ENCODE peak calls at places on chromosomes 3 and 15, in nine cellular contexts. A is GM23248, I is neuronal stem cell, P is tibial nerve, D is cardiac muscle cell, F is upper lobe of right lung, J is psoas muscle, H is GM23338, Y is neural progenitor cell. U is an unnamed sample. For H3K4me1, the result is how much of the 10 kb centered on the place peaks cover.

GRCh38 chr15:92681141-92681622 is 25.6 kb upstream of the FAM174B start:
- DNase-seq in A (peak), I (no peak), P (no peak), D (no peak), F (no peak), J (no peak), H (no peak), Y (no peak), U (no peak)

GRCh38 chr3:181555681-181556080 is 156.0 kb upstream of the SOX2 start:
- DNase-seq in A (no peak), I (no peak), P (no peak), D (no peak), F (no peak), J (no peak), H (no peak), Y (no peak), U (no peak)

GRCh38 chr15:77831989-77832388 is 199.3 kb upstream of the LINGO1 start:
- DNase-seq in A (no peak), I (no peak), P (no peak), D (no peak), F (peak), J (no peak), H (no peak), Y (no peak), U (no peak)

GRCh38 chr15:100661161-100661560 is 58.8 kb downstream of the ASB7 start:
- DNase-seq in A (no peak), I (no peak), P (no peak), D (no peak), F (no peak), J (no peak), H (no peak), Y (no peak), U (no peak)

GRCh38 chr3:69008980-69009379 is 4.5 kb downstream of the EOGT start:
- DNase-seq in A (peak), I (no peak), P (no peak), D (no peak), F (no peak), J (no peak), H (peak), Y (peak), U (no peak)

GRCh38 chr3:184603156-184604030 is 41.8 kb downstream of the EPHB3 start:
- DNase-seq in A (no peak), I (no peak), P (no peak), D (no peak), F (no peak), J (no peak), H (no peak), Y (peak), U (no peak)

GRCh38 chr15:98799461-98799971 is 151.2 kb downstream of the IGF1R start:
- DNase-seq in A (peak), I (no peak), P (no peak), D (peak), F (no peak), J (no peak), H (peak), Y (peak), U (no peak)

GRCh38 chr15:31440754-31441298 is 114.2 kb downstream of the KLF13 start:
- DNase-seq in A (peak), I (peak), P (peak), D (peak), F (peak), J (peak), H (peak), Y (peak), U (peak)

DNA sequence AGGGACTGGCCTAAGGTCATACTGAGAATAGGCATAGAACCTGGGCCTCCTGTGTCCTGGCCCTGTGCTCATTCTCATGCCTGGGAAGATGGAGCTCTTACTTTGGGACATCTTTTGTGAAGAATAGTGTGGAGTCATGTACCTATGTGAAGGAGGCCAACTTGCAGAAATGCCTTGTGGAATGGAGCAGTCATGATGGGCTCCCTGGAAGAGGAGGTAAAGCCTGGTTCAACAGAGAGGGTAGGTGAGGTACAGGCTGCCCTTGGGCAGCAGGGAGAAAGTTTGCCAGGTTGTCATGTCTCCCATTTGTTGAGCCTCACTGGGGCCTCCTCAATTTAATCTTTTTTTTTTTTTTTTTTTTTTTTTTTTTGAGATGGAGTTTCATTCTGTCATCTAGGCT is 18.1 kb downstream of the MAPKAPK3 start:
- DNase-seq in A (no peak), I (no peak), P (no peak), D (no peak), F (no peak), J (no peak), H (no peak), Y (no peak), U (no peak)
- H3K4me1 ChIP-seq in A (under half), I (under half), P (under half), D (under half), F (under half), J (under half), H (under half), Y (under half), U (under half)

DNA sequence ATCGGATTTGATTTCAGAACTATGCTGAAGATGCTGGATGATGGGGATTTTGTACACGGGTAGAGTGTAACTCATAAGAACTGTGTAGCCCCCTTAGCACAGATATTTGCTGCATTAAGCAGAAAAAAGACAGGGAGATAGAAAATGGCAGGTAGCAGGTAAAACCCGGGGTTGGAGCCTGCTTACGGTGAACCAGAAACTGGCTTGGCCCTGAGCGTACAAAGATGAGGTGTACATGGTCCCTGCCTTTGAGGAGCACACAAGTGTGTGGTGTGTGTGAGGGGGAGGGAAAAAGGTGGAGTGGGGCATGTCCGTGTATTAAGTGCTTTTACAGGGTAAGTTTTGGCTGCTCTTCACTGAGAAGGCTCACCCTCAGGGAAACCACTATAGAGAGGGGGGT is 3.5 kb downstream of the LPP start:
- DNase-seq in A (no peak), I (no peak), P (no peak), D (no peak), F (no peak), J (no peak), H (no peak), Y (no peak), U (no peak)
- H3K4me1 ChIP-seq in A (under half), I (under half), P (under half), D (under half), F (under half), J (under half), H (under half), Y (under half), U (under half)

DNA sequence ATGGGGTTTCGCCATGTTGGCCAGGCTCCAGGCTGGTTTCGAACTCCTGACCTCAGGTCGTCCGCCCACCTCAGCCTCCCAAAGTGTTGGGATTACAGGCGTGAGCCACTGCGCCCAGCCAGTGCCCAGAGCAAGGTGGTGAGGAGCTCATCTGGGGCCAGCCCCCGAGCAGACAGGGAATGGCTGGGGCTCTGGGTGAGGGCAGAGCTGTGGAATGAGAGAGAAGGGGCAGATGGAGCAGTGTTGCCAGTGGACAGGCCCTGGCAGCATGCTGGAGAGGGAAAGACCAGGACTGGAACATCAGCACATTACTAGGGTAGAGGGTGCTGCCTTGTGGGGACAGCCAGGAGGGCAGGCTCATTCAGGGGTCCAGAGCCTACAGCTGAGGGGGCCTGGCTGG is 37.1 kb upstream of the LIMD1 start:
- DNase-seq in A (no peak), I (no peak), P (no peak), D (no peak), F (no peak), J (no peak), H (no peak), Y (no peak), U (no peak)
- H3K4me1 ChIP-seq in A (under half), I (under half), P (under half), D (under half), F (under half), J (half or more), H (under half), Y (under half), U (under half)

DNA sequence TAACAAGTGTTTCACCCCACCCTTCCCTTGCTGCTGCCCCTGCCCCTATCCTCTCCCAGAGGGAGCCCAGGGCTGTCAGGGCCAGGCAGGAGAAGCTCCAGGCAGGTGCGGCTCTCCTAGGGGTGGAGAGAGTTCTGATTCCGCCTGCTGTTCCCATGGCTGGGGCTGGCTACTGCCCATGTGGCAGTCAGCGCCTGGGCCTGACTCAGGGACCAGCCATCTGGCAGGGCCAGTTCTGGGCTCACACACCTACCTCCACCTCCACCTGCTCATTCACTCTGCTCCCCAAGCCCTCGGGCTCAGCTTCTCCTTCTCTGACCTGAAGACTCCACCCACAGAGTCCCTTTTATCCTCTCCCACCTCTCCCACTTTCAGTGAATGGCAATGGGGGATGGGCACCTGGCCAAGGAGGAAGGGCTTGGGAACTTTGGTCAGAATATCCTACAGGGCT is 23.4 kb downstream of the AMOTL2 start:
- DNase-seq in A (peak), I (no peak), P (no peak), D (no peak), F (no peak), J (peak), H (no peak), Y (no peak), U (peak)
- H3K4me1 ChIP-seq in A (under half), I (under half), P (under half), D (under half), F (half or more), J (half or more), H (under half), Y (under half), U (half or more)

GRCh38 chr15:91529534-91529933 is 324.0 kb upstream of the SLCO3A1 start:
- DNase-seq in A (no peak), I (no peak), P (no peak), D (no peak), F (no peak), J (no peak), H (no peak), Y (no peak), U (no peak)
- H3K4me1 ChIP-seq in A (under half), I (under half), P (under half), D (under half), F (under half), J (under half), H (under half), Y (under half), U (under half)

GRCh38 chr15:90560229-90560771 is 30.6 kb downstream of the CRTC3 start:
- DNase-seq in A (peak), I (no peak), P (peak), D (peak), F (no peak), J (peak), H (no peak), Y (peak), U (peak)
- H3K4me1 ChIP-seq in A (half or more), I (under half), P (half or more), D (under half), F (half or more), J (under half), H (under half), Y (under half), U (under half)

GRCh38 chr3:111768571-111769100 is 90.4 kb upstream of the PHLDB2 start:
- DNase-seq in A (peak), I (no peak), P (no peak), D (no peak), F (no peak), J (no peak), H (no peak), Y (no peak), U (no peak)

GRCh38 chr3:111769965-111770364 is 89.1 kb upstream of the PHLDB2 start:
- DNase-seq in A (peak), I (no peak), P (no peak), D (no peak), F (no peak), J (no peak), H (no peak), Y (no peak), U (no peak)

GRCh38 chr3:111765136-111765535 is 93.9 kb upstream of the PHLDB2 start:
- DNase-seq in A (peak), I (no peak), P (no peak), D (no peak), F (no peak), J (no peak), H (no peak), Y (no peak), U (no peak)

GRCh38 chr3:111768076-111768475 is 91.0 kb upstream of the PHLDB2 start:
- DNase-seq in A (no peak), I (no peak), P (no peak), D (no peak), F (no peak), J (no peak), H (no peak), Y (no peak), U (no peak)

DNA sequence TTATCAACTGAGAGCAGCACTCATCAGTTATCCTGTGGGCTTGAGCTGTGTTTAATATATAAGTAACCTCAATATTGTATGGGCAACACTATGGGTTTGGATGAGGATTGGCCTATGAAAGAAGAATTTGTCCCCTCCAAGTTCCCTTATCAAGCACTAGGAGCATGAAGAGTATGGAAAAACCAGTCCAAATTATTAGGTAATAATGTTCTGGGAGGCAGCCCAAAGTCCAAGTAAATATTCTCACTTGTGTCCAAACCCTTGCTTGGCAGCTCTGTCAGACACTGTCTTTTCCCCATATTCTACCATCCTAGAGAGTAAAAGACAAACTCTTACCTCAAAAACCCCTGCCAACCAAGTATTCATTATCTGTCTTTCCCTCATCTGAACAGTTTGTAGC is 90.0 kb upstream of the PHLDB2 start:
- DNase-seq in A (no peak), I (no peak), P (no peak), D (no peak), F (no peak), J (no peak), H (no peak), Y (no peak), U (no peak)
- H3K4me1 ChIP-seq in A (half or more), I (under half), P (under half), D (under half), F (under half), J (under half), H (under half), Y (under half), U (under half)

GRCh38 chr3:58016710-58017109 is 8.5 kb downstream of the FLNB start:
- DNase-seq in A (no peak), I (no peak), P (no peak), D (no peak), F (no peak), J (no peak), H (no peak), Y (no peak), U (no peak)
- H3K4me1 ChIP-seq in A (half or more), I (under half), P (under half), D (under half), F (under half), J (under half), H (half or more), Y (under half), U (under half)

DNA sequence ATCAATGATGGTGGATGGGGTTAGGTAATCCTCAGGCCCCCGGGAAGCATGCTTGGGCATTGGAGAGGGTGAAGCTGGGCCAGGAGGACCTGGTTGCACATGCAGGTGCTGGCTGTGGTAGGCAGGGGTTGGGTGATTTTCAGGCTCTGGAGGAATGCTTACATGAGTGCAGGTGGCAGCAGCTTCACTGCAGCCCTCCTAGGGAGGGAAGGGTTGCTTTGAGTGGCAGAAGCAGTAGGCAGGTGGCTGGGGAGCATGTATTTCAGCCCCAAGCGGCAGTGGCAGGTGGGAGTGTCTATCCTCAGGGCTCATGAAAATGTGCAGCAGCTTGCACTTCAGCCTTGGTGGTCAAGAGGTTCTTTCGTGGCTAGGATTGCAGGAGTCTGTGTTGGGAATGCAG is 230.0 kb upstream of the CTNNB1 start:
- DNase-seq in A (no peak), I (no peak), P (no peak), D (no peak), F (no peak), J (no peak), H (no peak), Y (no peak), U (no peak)
- H3K4me1 ChIP-seq in A (under half), I (under half), P (under half), D (under half), F (under half), J (under half), H (under half), Y (under half), U (under half)

GRCh38 chr3:12944413-12944812 is 103.0 kb upstream of the RPL32 start:
- DNase-seq in A (peak), I (no peak), P (no peak), D (peak), F (no peak), J (no peak), H (peak), Y (peak), U (no peak)

GRCh38 chr3:12940854-12941253 is 99.5 kb upstream of the RPL32 start:
- DNase-seq in A (no peak), I (no peak), P (no peak), D (no peak), F (no peak), J (no peak), H (no peak), Y (no peak), U (no peak)

GRCh38 chr3:12943124-12944021 is 102.0 kb upstream of the RPL32 start:
- DNase-seq in A (no peak), I (no peak), P (no peak), D (no peak), F (no peak), J (no peak), H (no peak), Y (no peak), U (no peak)

GRCh38 chr3:12939137-12939536 is 97.8 kb upstream of the RPL32 start:
- DNase-seq in A (no peak), I (no peak), P (no peak), D (no peak), F (no peak), J (no peak), H (no peak), Y (no peak), U (no peak)

GRCh38 chr3:12941495-12942023 is 100.2 kb upstream of the RPL32 start:
- DNase-seq in A (no peak), I (no peak), P (no peak), D (no peak), F (no peak), J (no peak), H (no peak), Y (no peak), U (no peak)
- H3K4me1 ChIP-seq in A (under half), I (under half), P (half or more), D (under half), F (under half), J (half or more), H (under half), Y (under half), U (under half)

U was measured in pancreas.